ENCODE peak calls at places on chromosomes 5 and 9, in four cellular contexts. J is A549, X is GM23338, G is stomach. H is an unnamed sample.

GRCh38 chr5:154444559-154445421 is 1.0 kb upstream of the SAP30L start:
- DNase-seq in J (peak), X (peak), G (no peak), H (peak)

GRCh38 chr9:21782207-21782606 is 20.2 kb upstream of the MTAP start:
- DNase-seq in J (no peak), X (no peak), G (no peak), H (no peak)

GRCh38 chr5:78698218-78698751 is 49.7 kb upstream of the LHFPL2 start:
- DNase-seq in J (no peak), X (no peak), G (no peak), H (no peak)

GRCh38 chr9:71253021-71253420 is 131.6 kb upstream of the TRPM3 start:
- DNase-seq in J (no peak), X (no peak), G (no peak), H (no peak)

GRCh38 chr9:27499481-27499880 is 24.6 kb upstream of the IFNK start:
- DNase-seq in J (peak), X (peak), G (no peak), H (no peak)

GRCh38 chr5:181281077-181281983 is 20.4 kb upstream of the TRIM52 start:
- DNase-seq in J (no peak), X (peak), G (no peak), H (peak)

GRCh38 chr5:7388553-7388952 is 7.4 kb upstream of the ADCY2 start:
- DNase-seq in J (no peak), X (no peak), G (no peak), H (no peak)

GRCh38 chr5:177431317-177432142 is 5.1 kb downstream of the GRK6 start:
- DNase-seq in J (no peak), X (no peak), G (peak), H (no peak)

GRCh38 chr5:174315471-174315870 is 270.0 kb downstream of the NSG2 start:
- DNase-seq in J (no peak), X (no peak), G (no peak), H (no peak)

GRCh38 chr5:103519550-103519949 is 43.0 kb downstream of the NUDT12 start:
- DNase-seq in J (no peak), X (peak), G (no peak), H (no peak)

GRCh38 chr9:107487521-107488399 is 1.8 kb downstream of the KLF4 start:
- DNase-seq in J (peak), X (peak), G (peak), H (peak)

GRCh38 chr5:6733411-6734242 is 20.4 kb downstream of the TENT4A start:
- DNase-seq in J (no peak), X (no peak), G (no peak), H (no peak)

GRCh38 chr5:93954421-93955069 is 213.1 kb upstream of the POU5F2 start:
- DNase-seq in J (no peak), X (peak), G (no peak), H (no peak)

GRCh38 chr9:35051069-35051967 is 21.1 kb downstream of the VCP start:
- DNase-seq in J (peak), X (peak), G (peak), H (no peak)

GRCh38 chr5:9212605-9213004 is 333.3 kb downstream of the SEMA5A start:
- DNase-seq in J (no peak), X (no peak), G (no peak), H (no peak)

GRCh38 chr9:133694686-133695085 is 43.5 kb downstream of the SARDH start:
- DNase-seq in J (no peak), X (no peak), G (no peak), H (no peak)

GRCh38 chr9:123606141-123606540 is 250.1 kb downstream of the CRB2 start:
- DNase-seq in J (no peak), X (no peak), G (no peak), H (no peak)

GRCh38 chr5:139871624-139872023 is 76.0 kb downstream of the PSD2 start:
- DNase-seq in J (no peak), X (no peak), G (no peak), H (no peak)

GRCh38 chr9:81031422-81032029 is 657.8 kb downstream of the TLE1 start:
- DNase-seq in J (no peak), X (peak), G (no peak), H (no peak)

GRCh38 chr5:39024884-39025283 is 49.3 kb downstream of the RICTOR start:
- DNase-seq in J (no peak), X (no peak), G (no peak), H (no peak)

GRCh38 chr5:128551476-128551875 is 13.4 kb upstream of the FBN2 start:
- DNase-seq in J (no peak), X (no peak), G (no peak), H (no peak)

GRCh38 chr5:40680741-40681350 is 1.1 kb downstream of the PTGER4 start:
- DNase-seq in J (no peak), X (peak), G (no peak), H (no peak)

GRCh38 chr9:105608685-105609598 is 51.0 kb downstream of the FKTN start:
- DNase-seq in J (peak), X (peak), G (no peak), H (no peak)

GRCh38 chr9:21744874-21745273 is 57.6 kb upstream of the MTAP start:
- DNase-seq in J (no peak), X (no peak), G (no peak), H (no peak)

GRCh38 chr9:128078504-128079434 is 10.7 kb downstream of the SLC25A25 start:
- DNase-seq in J (peak), X (no peak), G (peak), H (no peak)

GRCh38 chr5:135952683-135953082 is 2.1 kb downstream of the LECT2 start:
- DNase-seq in J (no peak), X (no peak), G (no peak), H (no peak)

GRCh38 chr5:135953850-135954249 is 933 bp downstream of the LECT2 start:
- DNase-seq in J (no peak), X (no peak), G (no peak), H (no peak)

GRCh38 chr5:135954899-135955298 is at the start of gene LECT2:
- DNase-seq in J (no peak), X (no peak), G (no peak), H (no peak)

GRCh38 chr5:135951807-135952206 is 3.0 kb downstream of the LECT2 start:
- DNase-seq in J (no peak), X (no peak), G (no peak), H (no peak)

DNA sequence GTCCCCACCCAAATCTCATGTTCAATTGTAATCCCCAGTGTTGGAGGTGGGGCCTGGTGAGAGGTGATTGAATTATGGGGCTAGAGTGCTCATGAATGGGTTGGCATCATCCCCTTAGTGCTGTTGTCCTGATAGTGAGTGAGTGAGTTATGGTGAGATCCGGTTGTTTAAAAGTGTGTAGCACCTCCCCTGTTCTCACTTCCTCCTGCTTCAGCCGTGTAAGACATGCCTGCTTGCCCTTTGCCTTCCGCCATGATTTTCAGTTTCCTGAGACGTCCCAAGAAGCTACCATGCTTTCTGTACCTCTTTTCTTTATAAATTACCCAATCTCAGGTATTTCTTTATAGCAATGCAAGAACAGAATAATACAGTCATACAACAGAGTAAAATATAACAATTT is 742 bp upstream of the LECT2 start:
- DNase-seq in J (no peak), X (no peak), G (no peak), H (no peak)
- TF ChIP-seq CTCF in J (no peak), X (no peak), G (no peak), H (no peak)

GRCh38 chr9:14068690-14069089 is 245.3 kb downstream of the NFIB start:
- DNase-seq in J (no peak), X (no peak), G (no peak), H (no peak)
- TF ChIP-seq CTCF in J (no peak), X (no peak), G (no peak), H (no peak)

GRCh38 chr5:72846483-72846882 is 30.0 kb downstream of the TNPO1 start:
- DNase-seq in J (no peak), X (no peak), G (no peak), H (no peak)

GRCh38 chr5:72845889-72846288 is 29.4 kb downstream of the TNPO1 start:
- DNase-seq in J (no peak), X (no peak), G (no peak), H (no peak)

GRCh38 chr5:72841756-72842535 is 25.5 kb downstream of the TNPO1 start:
- DNase-seq in J (no peak), X (no peak), G (no peak), H (no peak)

GRCh38 chr5:72844218-72844603 is 27.8 kb downstream of the TNPO1 start:
- DNase-seq in J (no peak), X (no peak), G (no peak), H (no peak)

GRCh38 chr5:72842816-72843215 is 26.4 kb downstream of the TNPO1 start:
- DNase-seq in J (peak), X (peak), G (no peak), H (no peak)
- TF ChIP-seq CTCF in J (peak), X (no peak), G (no peak), H (no peak)

GRCh38 chr5:2849429-2849828 is 98.0 kb upstream of the IRX2 start:
- DNase-seq in J (no peak), X (no peak), G (no peak), H (no peak)

GRCh38 chr5:2847608-2848007 is 96.1 kb upstream of the IRX2 start:
- DNase-seq in J (no peak), X (no peak), G (no peak), H (no peak)

GRCh38 chr5:2851895-2852294 is 100.4 kb upstream of the IRX2 start:
- DNase-seq in J (no peak), X (no peak), G (no peak), H (no peak)

GRCh38 chr5:2852446-2852845 is 101.0 kb upstream of the IRX2 start:
- DNase-seq in J (no peak), X (no peak), G (no peak), H (no peak)

DNA sequence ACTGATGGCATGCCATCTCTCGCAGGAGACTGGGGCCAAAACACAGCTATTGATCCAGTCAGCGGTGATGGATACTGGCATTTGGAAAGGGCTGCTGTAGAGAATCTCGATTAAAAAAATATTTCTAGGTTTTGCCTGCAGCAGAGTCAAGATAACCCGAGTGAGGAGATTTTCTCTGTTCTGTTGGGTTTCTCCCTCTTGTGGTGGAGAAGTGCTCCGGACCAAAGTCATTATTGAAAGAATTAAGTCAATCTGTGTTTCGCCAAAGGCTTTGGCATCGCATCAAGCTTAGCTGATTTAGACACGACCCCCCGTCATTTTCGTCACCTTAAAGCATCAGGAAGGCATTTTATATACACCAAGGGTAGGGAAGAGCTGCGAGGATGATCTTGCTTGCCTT is 97.2 kb upstream of the IRX2 start:
- DNase-seq in J (no peak), X (peak), G (no peak), H (no peak)
- TF ChIP-seq CTCF in J (no peak), X (peak), G (no peak), H (peak)

GRCh38 chr9:6121707-6122106 is 93.9 kb upstream of the IL33 start:
- DNase-seq in J (no peak), X (no peak), G (no peak), H (no peak)

GRCh38 chr9:6123402-6123801 is 92.2 kb upstream of the IL33 start:
- DNase-seq in J (no peak), X (no peak), G (no peak), H (no peak)

GRCh38 chr9:6128030-6128429 is 87.6 kb upstream of the IL33 start:
- DNase-seq in J (no peak), X (peak), G (no peak), H (no peak)

DNA sequence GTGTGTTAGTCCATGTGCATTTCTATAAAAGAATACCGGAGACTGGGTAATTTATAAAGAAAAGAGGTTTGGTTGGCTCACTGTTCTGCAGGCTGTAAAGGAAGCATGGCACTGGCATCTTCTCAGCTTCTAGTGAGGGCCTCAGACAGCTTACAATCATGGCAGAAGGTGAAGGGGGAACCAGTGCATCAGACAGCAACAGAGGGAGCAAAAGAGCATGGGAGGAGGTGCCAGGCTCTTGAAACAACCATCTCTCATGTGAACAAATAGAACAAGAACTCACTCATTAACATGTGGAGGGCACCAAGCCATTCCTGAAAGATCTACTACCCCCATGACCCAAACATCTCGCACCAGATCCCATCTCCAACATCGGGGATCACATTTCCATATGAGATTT is 89.2 kb upstream of the IL33 start:
- DNase-seq in J (no peak), X (peak), G (no peak), H (no peak)
- TF ChIP-seq CTCF in J (no peak), X (no peak), G (no peak), H (no peak)

GRCh38 chr5:15993934-15994333 is 185.7 kb downstream of the MARCHF11 start:
- DNase-seq in J (no peak), X (peak), G (no peak), H (no peak)
- TF ChIP-seq CTCF in J (no peak), X (peak), G (no peak), H (no peak)

GRCh38 chr9:5427005-5427404 is 10.7 kb downstream of the PLGRKT start:
- DNase-seq in J (no peak), X (no peak), G (no peak), H (no peak)

GRCh38 chr9:5422276-5422675 is 15.4 kb downstream of the PLGRKT start:
- DNase-seq in J (no peak), X (no peak), G (no peak), H (no peak)

GRCh38 chr9:5428794-5429528 is 8.8 kb downstream of the PLGRKT start:
- DNase-seq in J (no peak), X (no peak), G (no peak), H (no peak)

GRCh38 chr9:5428172-5428571 is 9.6 kb downstream of the PLGRKT start:
- DNase-seq in J (no peak), X (no peak), G (no peak), H (no peak)

DNA sequence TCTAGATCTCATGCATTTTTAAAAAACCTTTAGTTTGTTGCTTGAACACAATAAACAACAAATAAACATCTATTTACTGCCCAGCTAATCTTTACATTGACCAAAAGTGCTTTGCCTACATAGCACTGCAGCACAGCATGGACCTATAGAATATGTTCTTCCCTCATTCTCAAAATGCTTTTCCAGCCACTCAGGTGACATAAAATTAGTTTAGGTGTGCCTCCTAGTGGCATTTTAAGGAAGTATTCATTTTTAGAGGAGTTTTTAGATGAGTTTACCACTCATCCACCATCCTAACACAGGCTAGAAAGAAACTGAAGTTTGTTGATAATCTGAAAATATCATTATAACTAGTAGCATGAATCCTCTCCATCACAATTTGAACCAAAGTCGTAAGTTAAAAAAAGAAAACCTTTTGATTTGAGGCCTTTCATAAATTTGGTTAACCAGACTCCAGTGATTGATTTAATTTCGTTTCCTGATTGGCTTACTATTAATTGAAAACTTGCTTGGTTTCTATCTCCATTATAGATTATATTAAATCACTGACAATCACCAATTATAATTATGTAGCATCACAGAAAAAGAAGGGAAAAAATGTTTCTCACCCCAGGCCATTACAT is 12.6 kb downstream of the PLGRKT start:
- DNase-seq in J (peak), X (peak), G (no peak), H (no peak)
- TF ChIP-seq CTCF in J (peak), X (peak), G (peak), H (peak)

GRCh38 chr9:36407122-36407723 is 7.2 kb upstream of the RNF38 start:
- DNase-seq in J (peak), X (peak), G (peak), H (peak)
- TF ChIP-seq CTCF in J (peak), X (peak), G (peak), H (peak)